ENCODE peak calls at places on chromosomes 12 and 14, in six cellular contexts. One of them, this sample, is unnamed.

GRCh38 chr14:49950275-49951250 is 57.7 kb downstream of the ARF6 start:
- DNase-seq in cardiac muscle cell: no peak
- DNase-seq in neuronal stem cell: no peak
- DNase-seq in HCT116: peak; percentile 66
- DNase-seq in IMR-90: no peak
- DNase-seq in stomach: peak; percentile 89
- DNase-seq in this sample: no peak

GRCh38 chr12:93380480-93381121 is 2.9 kb downstream of the NUDT4 start:
- DNase-seq in neuronal stem cell: no peak
- DNase-seq in stomach: no peak
- DNase-seq in cardiac muscle cell: peak; percentile 55
- DNase-seq in HCT116: no peak
- DNase-seq in IMR-90: peak; percentile 70
- DNase-seq in this sample: no peak

GRCh38 chr12:53929527-53929926 is 9.1 kb upstream of the HOXC13 start:
- DNase-seq in IMR-90: no peak
- DNase-seq in cardiac muscle cell: no peak
- DNase-seq in stomach: no peak
- DNase-seq in HCT116: no peak
- DNase-seq in neuronal stem cell: no peak
- DNase-seq in this sample: no peak

GRCh38 chr12:124432376-124432775 is 135.0 kb downstream of the NCOR2 start:
- DNase-seq in neuronal stem cell: no peak
- DNase-seq in cardiac muscle cell: no peak
- DNase-seq in stomach: no peak
- DNase-seq in IMR-90: no peak
- DNase-seq in HCT116: no peak
- DNase-seq in this sample: no peak

GRCh38 chr12:56243731-56244181 is 13.9 kb downstream of the SLC39A5 start:
- DNase-seq in neuronal stem cell: no peak
- DNase-seq in cardiac muscle cell: peak; percentile 17
- DNase-seq in IMR-90: no peak
- DNase-seq in HCT116: no peak
- DNase-seq in stomach: peak; percentile 28
- DNase-seq in this sample: no peak

GRCh38 chr12:85519163-85519562 is 239.1 kb downstream of the ALX1 start:
- DNase-seq in IMR-90: no peak
- DNase-seq in stomach: no peak
- DNase-seq in HCT116: no peak
- DNase-seq in cardiac muscle cell: no peak
- DNase-seq in neuronal stem cell: no peak
- DNase-seq in this sample: no peak

GRCh38 chr12:103729499-103729898 is 111.5 kb downstream of the NT5DC3 start:
- DNase-seq in stomach: no peak
- DNase-seq in neuronal stem cell: no peak
- DNase-seq in IMR-90: no peak
- DNase-seq in cardiac muscle cell: no peak
- DNase-seq in HCT116: no peak
- DNase-seq in this sample: no peak

GRCh38 chr12:4819654-4820053 is 90.1 kb upstream of the KCNA1 start:
- DNase-seq in stomach: no peak
- DNase-seq in IMR-90: peak; percentile 13
- DNase-seq in neuronal stem cell: no peak
- DNase-seq in cardiac muscle cell: no peak
- DNase-seq in HCT116: no peak
- DNase-seq in this sample: no peak

GRCh38 chr12:125377093-125377492 is 311.9 kb downstream of the AACS start:
- DNase-seq in IMR-90: no peak
- DNase-seq in HCT116: no peak
- DNase-seq in neuronal stem cell: no peak
- DNase-seq in stomach: no peak
- DNase-seq in cardiac muscle cell: no peak
- DNase-seq in this sample: no peak

GRCh38 chr12:68641138-68641537 is 30.4 kb downstream of the RAP1B start:
- DNase-seq in cardiac muscle cell: no peak
- DNase-seq in HCT116: no peak
- DNase-seq in IMR-90: no peak
- DNase-seq in stomach: no peak
- DNase-seq in neuronal stem cell: no peak
- DNase-seq in this sample: peak; percentile 15

GRCh38 chr12:110224379-110225304 is 56.4 kb upstream of the ATP2A2 start:
- DNase-seq in IMR-90: peak; percentile 89
- DNase-seq in cardiac muscle cell: peak; percentile 91
- DNase-seq in HCT116: no peak
- DNase-seq in neuronal stem cell: no peak
- DNase-seq in stomach: no peak
- DNase-seq in this sample: no peak

GRCh38 chr14:44846232-44846824 is 115.4 kb downstream of the KLHL28 start:
- DNase-seq in IMR-90: peak; percentile 55
- DNase-seq in stomach: no peak
- DNase-seq in HCT116: peak; percentile 28
- DNase-seq in cardiac muscle cell: peak; percentile 72
- DNase-seq in neuronal stem cell: peak; percentile 47
- DNase-seq in this sample: peak; percentile 22

GRCh38 chr14:101508948-101509729 is 52.2 kb upstream of the DIO3 start:
- DNase-seq in HCT116: no peak
- DNase-seq in stomach: no peak
- DNase-seq in cardiac muscle cell: no peak
- DNase-seq in neuronal stem cell: no peak
- DNase-seq in IMR-90: no peak
- DNase-seq in this sample: no peak

GRCh38 chr12:102573237-102573636 is 92.9 kb upstream of the IGF1 start:
- DNase-seq in cardiac muscle cell: no peak
- DNase-seq in HCT116: no peak
- DNase-seq in stomach: no peak
- DNase-seq in IMR-90: no peak
- DNase-seq in neuronal stem cell: no peak
- DNase-seq in this sample: no peak

GRCh38 chr12:57195655-57196371 is 20.8 kb upstream of the NXPH4 start:
- DNase-seq in stomach: no peak
- DNase-seq in cardiac muscle cell: no peak
- DNase-seq in neuronal stem cell: no peak
- DNase-seq in IMR-90: no peak
- DNase-seq in HCT116: no peak
- DNase-seq in this sample: no peak

GRCh38 chr12:21547437-21547836 is 21.3 kb downstream of the SPX start:
- DNase-seq in IMR-90: no peak
- DNase-seq in neuronal stem cell: no peak
- DNase-seq in cardiac muscle cell: no peak
- DNase-seq in HCT116: no peak
- DNase-seq in stomach: no peak
- DNase-seq in this sample: peak; percentile 24

GRCh38 chr14:62957562-62957961 is 87.7 kb downstream of the KCNH5 start:
- DNase-seq in HCT116: no peak
- DNase-seq in neuronal stem cell: no peak
- DNase-seq in IMR-90: peak; percentile 99
- DNase-seq in stomach: no peak
- DNase-seq in cardiac muscle cell: peak; percentile 74
- DNase-seq in this sample: no peak

GRCh38 chr14:34615507-34615906 is 14.4 kb downstream of the SNX6 start:
- DNase-seq in HCT116: no peak
- DNase-seq in cardiac muscle cell: no peak
- DNase-seq in IMR-90: no peak
- DNase-seq in stomach: no peak
- DNase-seq in neuronal stem cell: no peak
- DNase-seq in this sample: no peak

GRCh38 chr12:104218935-104219334 is 3.4 kb downstream of the TXNRD1 start:
- DNase-seq in stomach: no peak
- DNase-seq in cardiac muscle cell: peak; percentile 51
- DNase-seq in IMR-90: peak; percentile 74
- DNase-seq in HCT116: peak; percentile 19
- DNase-seq in neuronal stem cell: no peak
- DNase-seq in this sample: no peak

GRCh38 chr12:130418261-130418660 is 80.6 kb downstream of the PIWIL1 start:
- DNase-seq in neuronal stem cell: no peak
- DNase-seq in stomach: no peak
- DNase-seq in IMR-90: no peak
- DNase-seq in HCT116: no peak
- DNase-seq in cardiac muscle cell: no peak
- DNase-seq in this sample: no peak

GRCh38 chr12:6697584-6698351 is 2.8 kb downstream of the PIANP start:
- DNase-seq in stomach: peak; percentile 42
- DNase-seq in IMR-90: peak; percentile 64
- DNase-seq in neuronal stem cell: peak; percentile 21
- DNase-seq in HCT116: peak; percentile 45
- DNase-seq in cardiac muscle cell: peak; percentile 71
- DNase-seq in this sample: no peak

GRCh38 chr12:93883436-93884154 is 206.4 kb downstream of the CRADD start:
- DNase-seq in IMR-90: peak; percentile 85
- DNase-seq in HCT116: no peak
- DNase-seq in stomach: no peak
- DNase-seq in neuronal stem cell: no peak
- DNase-seq in cardiac muscle cell: peak; percentile 73
- DNase-seq in this sample: no peak

GRCh38 chr14:77554816-77555599 is 56.4 kb upstream of the ISM2 start:
- DNase-seq in neuronal stem cell: no peak
- DNase-seq in IMR-90: no peak
- DNase-seq in stomach: no peak
- DNase-seq in HCT116: no peak
- DNase-seq in cardiac muscle cell: no peak
- DNase-seq in this sample: no peak

GRCh38 chr12:105882404-105882803 is 256.4 kb downstream of the NUAK1 start:
- DNase-seq in stomach: no peak
- DNase-seq in neuronal stem cell: no peak
- DNase-seq in HCT116: no peak
- DNase-seq in IMR-90: no peak
- DNase-seq in cardiac muscle cell: peak; percentile 47
- DNase-seq in this sample: no peak

GRCh38 chr12:22312336-22312735 is 22.2 kb downstream of the ST8SIA1 start:
- DNase-seq in HCT116: no peak
- DNase-seq in neuronal stem cell: no peak
- DNase-seq in stomach: no peak
- DNase-seq in cardiac muscle cell: peak; percentile 97
- DNase-seq in IMR-90: peak; percentile 54
- DNase-seq in this sample: no peak

GRCh38 chr14:55458800-55459577 is 18.6 kb upstream of the TBPL2 start:
- DNase-seq in HCT116: no peak
- DNase-seq in neuronal stem cell: no peak
- DNase-seq in IMR-90: peak; percentile 48
- DNase-seq in stomach: no peak
- DNase-seq in cardiac muscle cell: peak; percentile 35
- DNase-seq in this sample: no peak

GRCh38 chr14:99511421-99512109 is 30.4 kb downstream of the CCNK start:
- DNase-seq in IMR-90: peak; percentile 67
- DNase-seq in cardiac muscle cell: no peak
- DNase-seq in stomach: no peak
- DNase-seq in neuronal stem cell: no peak
- DNase-seq in HCT116: no peak
- DNase-seq in this sample: no peak

GRCh38 chr12:76080729-76081415 is 3.6 kb downstream of the NAP1L1 start:
- DNase-seq in cardiac muscle cell: no peak
- DNase-seq in stomach: no peak
- DNase-seq in IMR-90: no peak
- DNase-seq in HCT116: no peak
- DNase-seq in neuronal stem cell: no peak
- DNase-seq in this sample: no peak

GRCh38 chr14:40100544-40101196 is 668.4 kb upstream of the FBXO33 start:
- DNase-seq in stomach: no peak
- DNase-seq in HCT116: no peak
- DNase-seq in cardiac muscle cell: no peak
- DNase-seq in neuronal stem cell: no peak
- DNase-seq in IMR-90: no peak
- DNase-seq in this sample: no peak
- H3K9me3 ChIP-seq in stomach: peaks cover 9% of the 10 kb centered on the region
- H3K9me3 ChIP-seq in HCT116: no peaks in the 10 kb centered on the region
- H3K9me3 ChIP-seq in cardiac muscle cell: no peaks in the 10 kb centered on the region
- H3K9me3 ChIP-seq in neuronal stem cell: no peaks in the 10 kb centered on the region
- H3K9me3 ChIP-seq in IMR-90: no peaks in the 10 kb centered on the region
- H3K9me3 ChIP-seq in this sample: no peaks in the 10 kb centered on the region

GRCh38 chr14:106200539-106201310 is 674.3 kb downstream of the TMEM121 start:
- DNase-seq in IMR-90: no peak
- DNase-seq in HCT116: no peak
- DNase-seq in cardiac muscle cell: no peak
- DNase-seq in neuronal stem cell: no peak
- DNase-seq in stomach: no peak
- DNase-seq in this sample: no peak
- H3K9me3 ChIP-seq in IMR-90: peaks cover 40% of the 10 kb centered on the region
- H3K9me3 ChIP-seq in HCT116: no peaks in the 10 kb centered on the region
- H3K9me3 ChIP-seq in cardiac muscle cell: no peaks in the 10 kb centered on the region
- H3K9me3 ChIP-seq in neuronal stem cell: no peaks in the 10 kb centered on the region
- H3K9me3 ChIP-seq in stomach: no peaks in the 10 kb centered on the region
- H3K9me3 ChIP-seq in this sample: no peaks in the 10 kb centered on the region

GRCh38 chr12:11152725-11153124 is 18.3 kb upstream of the SMIM10L1 start:
- DNase-seq in cardiac muscle cell: no peak
- DNase-seq in stomach: no peak
- DNase-seq in HCT116: no peak
- DNase-seq in IMR-90: no peak
- DNase-seq in neuronal stem cell: no peak
- DNase-seq in this sample: no peak

GRCh38 chr12:11158885-11159444 is 12.0 kb upstream of the SMIM10L1 start:
- DNase-seq in cardiac muscle cell: no peak
- DNase-seq in neuronal stem cell: no peak
- DNase-seq in stomach: no peak
- DNase-seq in HCT116: no peak
- DNase-seq in IMR-90: no peak
- DNase-seq in this sample: no peak

GRCh38 chr12:11150832-11151231 is 16.4 kb upstream of the TAS2R30 start:
- DNase-seq in stomach: no peak
- DNase-seq in IMR-90: no peak
- DNase-seq in cardiac muscle cell: no peak
- DNase-seq in HCT116: no peak
- DNase-seq in neuronal stem cell: no peak
- DNase-seq in this sample: no peak

GRCh38 chr12:11154400-11154925 is 16.5 kb upstream of the SMIM10L1 start:
- DNase-seq in IMR-90: no peak
- DNase-seq in cardiac muscle cell: no peak
- DNase-seq in HCT116: no peak
- DNase-seq in neuronal stem cell: no peak
- DNase-seq in stomach: no peak
- DNase-seq in this sample: no peak
- H3K9me3 ChIP-seq in IMR-90: peaks cover 2% of the 10 kb centered on the region
- H3K9me3 ChIP-seq in cardiac muscle cell: no peaks in the 10 kb centered on the region
- H3K9me3 ChIP-seq in HCT116: no peaks in the 10 kb centered on the region
- H3K9me3 ChIP-seq in neuronal stem cell: peaks cover 48% of the 10 kb centered on the region
- H3K9me3 ChIP-seq in stomach: no peaks in the 10 kb centered on the region
- H3K9me3 ChIP-seq in this sample: no peaks in the 10 kb centered on the region

DNA sequence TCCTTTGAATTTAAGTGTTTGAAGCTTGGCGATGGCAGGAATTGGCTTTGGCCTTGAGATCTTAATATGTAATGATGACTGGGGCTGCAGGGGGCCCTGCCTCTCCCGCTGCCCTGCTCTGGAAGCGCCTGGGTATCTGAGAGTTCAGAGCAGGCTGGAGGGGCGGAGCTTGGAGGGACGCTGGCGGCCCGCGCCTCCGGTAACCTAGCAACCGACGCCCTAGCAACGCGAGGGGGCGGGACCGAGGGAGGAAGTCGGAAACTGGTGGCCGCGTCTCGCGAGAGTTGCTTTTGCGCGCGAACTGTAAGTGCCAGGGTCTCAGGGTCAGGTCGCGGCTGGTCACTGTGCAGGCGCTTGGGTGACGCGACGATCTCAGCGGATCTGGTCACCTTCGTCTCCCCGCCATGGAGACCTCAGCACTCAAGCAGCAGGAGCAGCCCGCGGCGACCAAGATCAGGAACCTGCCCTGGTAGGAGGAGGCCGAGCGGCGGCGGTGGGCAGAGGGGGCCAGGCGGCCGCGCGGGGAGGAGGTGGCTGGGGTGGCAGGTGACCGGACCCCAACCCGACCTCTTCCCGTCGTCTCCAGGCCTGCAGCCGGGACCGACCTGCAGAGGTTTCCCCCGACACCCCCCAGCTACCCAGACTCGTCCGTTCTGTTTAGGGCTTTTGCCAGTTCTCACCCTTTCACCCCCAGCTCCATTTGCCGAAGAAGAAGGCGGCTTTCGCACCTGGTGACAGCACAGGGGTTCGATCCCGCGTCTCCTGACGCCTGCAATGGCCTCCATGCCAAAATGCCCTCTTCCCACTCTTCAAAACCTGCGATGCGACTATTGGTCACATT is at the start of gene RFC5:
- DNase-seq in IMR-90: peak; percentile 93
- DNase-seq in HCT116: peak; percentile 92
- DNase-seq in neuronal stem cell: peak; percentile 98
- DNase-seq in cardiac muscle cell: peak; percentile 98
- DNase-seq in stomach: peak; percentile 99
- DNase-seq in this sample: peak; percentile 96
- H3K9me3 ChIP-seq in IMR-90: no peaks in the 10 kb centered on the region
- H3K9me3 ChIP-seq in HCT116: no peaks in the 10 kb centered on the region
- H3K9me3 ChIP-seq in neuronal stem cell: no peaks in the 10 kb centered on the region
- H3K9me3 ChIP-seq in cardiac muscle cell: no peaks in the 10 kb centered on the region
- H3K9me3 ChIP-seq in stomach: no peaks in the 10 kb centered on the region
- H3K9me3 ChIP-seq in this sample: no peaks in the 10 kb centered on the region